ENCODE peak calls at places on chromosomes 2 and 18, in ten cellular contexts. One of them, this sample, is unnamed.

GRCh38 chr2:217797170-217797569 is 205.6 kb downstream of the TNS1 start:
- DNase-seq in CD8-positive, alpha-beta memory T cell: no peak
- DNase-seq in IMR-90: no peak
- DNase-seq in astrocyte: no peak
- DNase-seq in uterus: no peak
- DNase-seq in brain microvascular endothelial cell: no peak
- DNase-seq in CD4-positive, CD25-positive, alpha-beta regulatory T cell: no peak
- DNase-seq in A673: no peak
- DNase-seq in substantia nigra: no peak
- DNase-seq in breast epithelium: no peak
- DNase-seq in this sample: no peak

GRCh38 chr18:69897397-69898108 is 50.1 kb downstream of the CD226 start:
- DNase-seq in CD8-positive, alpha-beta memory T cell: peak; percentile 13
- DNase-seq in IMR-90: no peak
- DNase-seq in astrocyte: no peak
- DNase-seq in uterus: no peak
- DNase-seq in brain microvascular endothelial cell: no peak
- DNase-seq in CD4-positive, CD25-positive, alpha-beta regulatory T cell: peak; percentile 44
- DNase-seq in A673: no peak
- DNase-seq in substantia nigra: no peak
- DNase-seq in breast epithelium: no peak
- DNase-seq in this sample: no peak

GRCh38 chr2:53568463-53568862 is 199.1 kb upstream of the CHAC2 start:
- DNase-seq in CD8-positive, alpha-beta memory T cell: no peak
- DNase-seq in IMR-90: peak; percentile 5
- DNase-seq in astrocyte: peak; percentile 6
- DNase-seq in uterus: no peak
- DNase-seq in brain microvascular endothelial cell: no peak
- DNase-seq in CD4-positive, CD25-positive, alpha-beta regulatory T cell: no peak
- DNase-seq in A673: peak; percentile 26
- DNase-seq in substantia nigra: no peak
- DNase-seq in breast epithelium: no peak
- DNase-seq in this sample: no peak

GRCh38 chr18:44682871-44683221 is 2.2 kb downstream of the SETBP1 start:
- DNase-seq in CD8-positive, alpha-beta memory T cell: no peak
- DNase-seq in IMR-90: no peak
- DNase-seq in astrocyte: no peak
- DNase-seq in uterus: peak; percentile 54
- DNase-seq in brain microvascular endothelial cell: no peak
- DNase-seq in CD4-positive, CD25-positive, alpha-beta regulatory T cell: no peak
- DNase-seq in A673: no peak
- DNase-seq in substantia nigra: no peak
- DNase-seq in breast epithelium: no peak
- DNase-seq in this sample: no peak

GRCh38 chr2:153043385-153043784 is 325.0 kb downstream of the ARL6IP6 start:
- DNase-seq in CD8-positive, alpha-beta memory T cell: no peak
- DNase-seq in IMR-90: no peak
- DNase-seq in astrocyte: no peak
- DNase-seq in uterus: no peak
- DNase-seq in brain microvascular endothelial cell: no peak
- DNase-seq in CD4-positive, CD25-positive, alpha-beta regulatory T cell: no peak
- DNase-seq in A673: no peak
- DNase-seq in substantia nigra: no peak
- DNase-seq in breast epithelium: no peak
- DNase-seq in this sample: no peak

GRCh38 chr2:229342376-229342775 is 71.3 kb upstream of the PID1 start:
- DNase-seq in CD8-positive, alpha-beta memory T cell: no peak
- DNase-seq in IMR-90: no peak
- DNase-seq in astrocyte: no peak
- DNase-seq in uterus: peak; percentile 22
- DNase-seq in brain microvascular endothelial cell: no peak
- DNase-seq in CD4-positive, CD25-positive, alpha-beta regulatory T cell: no peak
- DNase-seq in A673: peak; percentile 37
- DNase-seq in substantia nigra: peak; percentile 27
- DNase-seq in breast epithelium: no peak
- DNase-seq in this sample: no peak

GRCh38 chr2:153509133-153509532 is 30.6 kb upstream of the RPRM start:
- DNase-seq in CD8-positive, alpha-beta memory T cell: no peak
- DNase-seq in IMR-90: no peak
- DNase-seq in astrocyte: no peak
- DNase-seq in uterus: no peak
- DNase-seq in brain microvascular endothelial cell: no peak
- DNase-seq in CD4-positive, CD25-positive, alpha-beta regulatory T cell: no peak
- DNase-seq in A673: no peak
- DNase-seq in substantia nigra: no peak
- DNase-seq in breast epithelium: no peak
- DNase-seq in this sample: no peak

GRCh38 chr2:10935953-10936942 is 24.5 kb downstream of the KCNF1 start:
- DNase-seq in CD8-positive, alpha-beta memory T cell: no peak
- DNase-seq in IMR-90: peak; percentile 100
- DNase-seq in astrocyte: peak; percentile 99
- DNase-seq in uterus: no peak
- DNase-seq in brain microvascular endothelial cell: peak; percentile 99
- DNase-seq in CD4-positive, CD25-positive, alpha-beta regulatory T cell: no peak
- DNase-seq in A673: no peak
- DNase-seq in substantia nigra: no peak
- DNase-seq in breast epithelium: no peak
- DNase-seq in this sample: no peak

GRCh38 chr2:101517753-101518152 is 42.8 kb upstream of the RFX8 start:
- DNase-seq in CD8-positive, alpha-beta memory T cell: no peak
- DNase-seq in IMR-90: peak; percentile 65
- DNase-seq in astrocyte: peak; percentile 78
- DNase-seq in uterus: no peak
- DNase-seq in brain microvascular endothelial cell: no peak
- DNase-seq in CD4-positive, CD25-positive, alpha-beta regulatory T cell: no peak
- DNase-seq in A673: no peak
- DNase-seq in substantia nigra: no peak
- DNase-seq in breast epithelium: no peak
- DNase-seq in this sample: no peak

GRCh38 chr18:6370410-6370809 is 44.3 kb downstream of the L3MBTL4 start:
- DNase-seq in CD8-positive, alpha-beta memory T cell: no peak
- DNase-seq in IMR-90: no peak
- DNase-seq in astrocyte: no peak
- DNase-seq in uterus: no peak
- DNase-seq in brain microvascular endothelial cell: no peak
- DNase-seq in CD4-positive, CD25-positive, alpha-beta regulatory T cell: no peak
- DNase-seq in A673: no peak
- DNase-seq in substantia nigra: no peak
- DNase-seq in breast epithelium: no peak
- DNase-seq in this sample: no peak

GRCh38 chr2:8566155-8566670 is 115.6 kb upstream of the ID2 start:
- DNase-seq in CD8-positive, alpha-beta memory T cell: no peak
- DNase-seq in IMR-90: no peak
- DNase-seq in astrocyte: no peak
- DNase-seq in uterus: no peak
- DNase-seq in brain microvascular endothelial cell: no peak
- DNase-seq in CD4-positive, CD25-positive, alpha-beta regulatory T cell: no peak
- DNase-seq in A673: no peak
- DNase-seq in substantia nigra: no peak
- DNase-seq in breast epithelium: no peak
- DNase-seq in this sample: no peak

DNA sequence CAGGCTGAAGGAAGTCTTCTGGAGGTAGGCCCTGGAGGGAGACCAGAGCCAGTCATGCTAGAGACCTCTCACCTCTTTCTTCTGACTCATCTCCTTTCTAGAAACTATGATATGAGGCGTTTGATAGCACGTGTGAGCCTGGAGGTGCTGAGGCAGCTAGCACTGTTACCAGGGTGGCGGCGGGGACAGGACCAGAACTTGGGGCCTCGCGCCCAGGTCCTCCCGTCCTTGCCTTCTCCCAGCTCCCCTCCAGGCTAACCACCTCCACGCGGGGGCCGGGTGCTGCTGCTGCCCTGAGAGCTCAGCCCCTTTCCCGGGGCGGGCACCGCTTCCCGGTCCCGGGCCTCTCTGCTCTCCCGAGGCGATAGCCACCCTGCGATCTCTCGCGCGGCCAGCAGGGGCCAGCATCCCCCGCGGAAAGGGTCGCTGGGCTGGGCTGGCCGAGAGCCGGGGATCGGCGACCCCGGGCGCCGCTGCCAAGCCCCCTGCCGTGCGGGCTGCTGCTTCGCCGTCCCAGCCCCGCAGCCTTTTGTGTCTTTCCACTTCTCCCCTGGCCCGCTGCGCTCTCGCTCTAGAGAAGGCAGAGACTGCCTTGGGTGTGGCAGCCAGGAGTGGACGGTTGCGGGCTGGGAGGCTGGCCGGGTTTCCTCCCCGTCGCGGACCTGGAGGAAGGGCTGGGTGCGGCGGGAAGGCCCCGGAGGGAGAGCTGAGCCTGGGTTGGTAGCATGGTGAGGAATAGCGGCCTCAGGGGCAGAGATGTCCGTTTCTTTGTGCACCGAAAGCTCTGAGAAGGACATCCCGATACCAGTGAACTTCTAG is 49.1 kb downstream of the TMEM17 start:
- DNase-seq in CD8-positive, alpha-beta memory T cell: peak; percentile 46
- DNase-seq in IMR-90: peak; percentile 78
- DNase-seq in astrocyte: peak; percentile 63
- DNase-seq in uterus: peak; percentile 79
- DNase-seq in brain microvascular endothelial cell: peak; percentile 56
- DNase-seq in CD4-positive, CD25-positive, alpha-beta regulatory T cell: peak; percentile 39
- DNase-seq in A673: peak; percentile 61
- DNase-seq in substantia nigra: peak; percentile 70
- DNase-seq in breast epithelium: peak; percentile 67
- DNase-seq in this sample: peak; percentile 15
- H3K27ac ChIP-seq in CD8-positive, alpha-beta memory T cell: peak overlapping the region; percentile 38
- H3K27ac ChIP-seq in IMR-90: peak overlapping the region; percentile 89
- H3K27ac ChIP-seq in astrocyte: peak overlapping the region; percentile 75
- H3K27ac ChIP-seq in uterus: peak overlapping the region; percentile 82
- H3K27ac ChIP-seq in brain microvascular endothelial cell: peak overlapping the region; percentile 35
- H3K27ac ChIP-seq in CD4-positive, CD25-positive, alpha-beta regulatory T cell: no peak overlapping the region
- H3K27ac ChIP-seq in A673: no peak overlapping the region
- H3K27ac ChIP-seq in substantia nigra: peak overlapping the region; percentile 59
- H3K27ac ChIP-seq in breast epithelium: peak overlapping the region; percentile 81
- H3K27ac ChIP-seq in this sample: peak overlapping the region; percentile 91

GRCh38 chr2:160920061-160920460 is 240.2 kb upstream of the TANK start:
- DNase-seq in CD8-positive, alpha-beta memory T cell: no peak
- DNase-seq in IMR-90: no peak
- DNase-seq in astrocyte: no peak
- DNase-seq in uterus: no peak
- DNase-seq in brain microvascular endothelial cell: no peak
- DNase-seq in CD4-positive, CD25-positive, alpha-beta regulatory T cell: no peak
- DNase-seq in A673: no peak
- DNase-seq in substantia nigra: no peak
- DNase-seq in breast epithelium: no peak
- DNase-seq in this sample: no peak
- H3K27ac ChIP-seq in CD8-positive, alpha-beta memory T cell: no peak overlapping the region
- H3K27ac ChIP-seq in IMR-90: peak overlapping the region; percentile 97
- H3K27ac ChIP-seq in astrocyte: no peak overlapping the region
- H3K27ac ChIP-seq in uterus: peak overlapping the region; percentile 84
- H3K27ac ChIP-seq in brain microvascular endothelial cell: no peak overlapping the region
- H3K27ac ChIP-seq in CD4-positive, CD25-positive, alpha-beta regulatory T cell: no peak overlapping the region
- H3K27ac ChIP-seq in A673: no peak overlapping the region
- H3K27ac ChIP-seq in substantia nigra: no peak overlapping the region
- H3K27ac ChIP-seq in breast epithelium: peak overlapping the region; percentile 77
- H3K27ac ChIP-seq in this sample: peak overlapping the region; percentile 57

GRCh38 chr2:97991081-97991856 is 4.5 kb downstream of the TMEM131 start:
- DNase-seq in CD8-positive, alpha-beta memory T cell: no peak
- DNase-seq in IMR-90: no peak
- DNase-seq in astrocyte: no peak
- DNase-seq in uterus: no peak
- DNase-seq in brain microvascular endothelial cell: no peak
- DNase-seq in CD4-positive, CD25-positive, alpha-beta regulatory T cell: no peak
- DNase-seq in A673: no peak
- DNase-seq in substantia nigra: no peak
- DNase-seq in breast epithelium: no peak
- DNase-seq in this sample: no peak

GRCh38 chr2:97995734-97996624 is at the start of gene TMEM131:
- DNase-seq in CD8-positive, alpha-beta memory T cell: peak; percentile 92
- DNase-seq in IMR-90: peak; percentile 93
- DNase-seq in astrocyte: peak; percentile 87
- DNase-seq in uterus: peak; percentile 95
- DNase-seq in brain microvascular endothelial cell: peak; percentile 92
- DNase-seq in CD4-positive, CD25-positive, alpha-beta regulatory T cell: peak; percentile 96
- DNase-seq in A673: peak; percentile 93
- DNase-seq in substantia nigra: peak; percentile 95
- DNase-seq in breast epithelium: peak; percentile 94
- DNase-seq in this sample: peak; percentile 79

GRCh38 chr2:97995026-97995733 is 568 bp downstream of the TMEM131 start:
- DNase-seq in CD8-positive, alpha-beta memory T cell: peak; percentile 41
- DNase-seq in IMR-90: peak; percentile 17
- DNase-seq in astrocyte: peak; percentile 33
- DNase-seq in uterus: peak; percentile 36
- DNase-seq in brain microvascular endothelial cell: no peak
- DNase-seq in CD4-positive, CD25-positive, alpha-beta regulatory T cell: peak; percentile 72
- DNase-seq in A673: peak; percentile 58
- DNase-seq in substantia nigra: peak; percentile 65
- DNase-seq in breast epithelium: no peak
- DNase-seq in this sample: no peak

GRCh38 chr2:97993926-97994325 is 1.8 kb downstream of the TMEM131 start:
- DNase-seq in CD8-positive, alpha-beta memory T cell: no peak
- DNase-seq in IMR-90: no peak
- DNase-seq in astrocyte: no peak
- DNase-seq in uterus: no peak
- DNase-seq in brain microvascular endothelial cell: no peak
- DNase-seq in CD4-positive, CD25-positive, alpha-beta regulatory T cell: no peak
- DNase-seq in A673: no peak
- DNase-seq in substantia nigra: no peak
- DNase-seq in breast epithelium: no peak
- DNase-seq in this sample: no peak

GRCh38 chr2:97992836-97993825 is 2.6 kb downstream of the TMEM131 start:
- DNase-seq in CD8-positive, alpha-beta memory T cell: no peak
- DNase-seq in IMR-90: peak; percentile 15
- DNase-seq in astrocyte: peak; percentile 10
- DNase-seq in uterus: no peak
- DNase-seq in brain microvascular endothelial cell: no peak
- DNase-seq in CD4-positive, CD25-positive, alpha-beta regulatory T cell: no peak
- DNase-seq in A673: no peak
- DNase-seq in substantia nigra: no peak
- DNase-seq in breast epithelium: no peak
- DNase-seq in this sample: no peak
- H3K27ac ChIP-seq in CD8-positive, alpha-beta memory T cell: no peak overlapping the region
- H3K27ac ChIP-seq in IMR-90: no peak overlapping the region
- H3K27ac ChIP-seq in astrocyte: no peak overlapping the region
- H3K27ac ChIP-seq in uterus: no peak overlapping the region
- H3K27ac ChIP-seq in brain microvascular endothelial cell: no peak overlapping the region
- H3K27ac ChIP-seq in CD4-positive, CD25-positive, alpha-beta regulatory T cell: no peak overlapping the region
- H3K27ac ChIP-seq in A673: no peak overlapping the region
- H3K27ac ChIP-seq in substantia nigra: no peak overlapping the region
- H3K27ac ChIP-seq in breast epithelium: no peak overlapping the region
- H3K27ac ChIP-seq in this sample: peak overlapping the region; percentile 96

DNA sequence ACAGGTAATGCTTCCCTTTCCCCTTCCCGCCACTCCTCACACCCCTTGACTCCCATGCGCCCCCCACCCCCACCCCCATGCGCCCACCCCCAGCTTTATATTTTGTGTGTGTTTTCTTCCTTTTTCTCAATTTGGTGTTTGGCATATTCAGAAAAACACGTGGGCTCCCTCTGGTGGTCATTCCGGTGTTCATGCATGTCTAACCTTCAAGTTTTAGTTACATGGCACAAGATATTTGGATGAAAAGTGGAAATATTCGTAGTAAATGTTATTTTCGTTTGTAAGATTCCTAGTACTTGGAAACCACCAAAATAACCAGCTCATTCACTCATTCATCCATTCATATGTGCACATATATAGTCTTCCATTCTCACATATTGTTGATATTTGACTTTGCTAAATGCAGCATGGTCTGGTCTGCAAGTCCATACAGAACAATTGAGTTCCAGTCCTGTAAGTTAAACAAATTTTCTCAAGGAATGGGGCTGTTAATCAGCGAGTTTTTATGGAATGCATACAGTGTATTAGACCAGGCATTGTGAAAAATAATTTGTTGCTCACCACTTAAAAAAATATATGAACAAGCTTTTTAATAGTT is 143.6 kb upstream of the MAP3K20 start:
- DNase-seq in CD8-positive, alpha-beta memory T cell: peak; percentile 21
- DNase-seq in IMR-90: peak; percentile 78
- DNase-seq in astrocyte: peak; percentile 37
- DNase-seq in uterus: peak; percentile 49
- DNase-seq in brain microvascular endothelial cell: peak; percentile 70
- DNase-seq in CD4-positive, CD25-positive, alpha-beta regulatory T cell: peak; percentile 78
- DNase-seq in A673: peak; percentile 73
- DNase-seq in substantia nigra: peak; percentile 16
- DNase-seq in breast epithelium: no peak
- DNase-seq in this sample: no peak
- H3K27ac ChIP-seq in CD8-positive, alpha-beta memory T cell: no peak overlapping the region
- H3K27ac ChIP-seq in IMR-90: no peak overlapping the region
- H3K27ac ChIP-seq in astrocyte: no peak overlapping the region
- H3K27ac ChIP-seq in uterus: peak overlapping the region; percentile 73
- H3K27ac ChIP-seq in brain microvascular endothelial cell: no peak overlapping the region
- H3K27ac ChIP-seq in CD4-positive, CD25-positive, alpha-beta regulatory T cell: no peak overlapping the region
- H3K27ac ChIP-seq in A673: no peak overlapping the region
- H3K27ac ChIP-seq in substantia nigra: no peak overlapping the region
- H3K27ac ChIP-seq in breast epithelium: peak overlapping the region; percentile 76
- H3K27ac ChIP-seq in this sample: peak overlapping the region; percentile 57

This sample was measured in esophagus squamous epithelium.